ENCODE peak calls at places on chromosomes 3 and 15, in nine cellular contexts. Q, W, T, S, Y, I, N, E and V are unnamed samples.

GRCh38 chr15:96359371-96359771 is 28.9 kb downstream of the NR2F2 start:
- DNase-seq in E (no peak), Y (peak; percentile 10), Q (no peak), I (no peak), T (no peak), W (no peak), N (no peak), S (no peak), V (no peak)

GRCh38 chr3:195033531-195034091 is 237.3 kb downstream of the XXYLT1 start:
- DNase-seq in I (no peak), Q (no peak), T (peak; percentile 37), Y (peak; percentile 41), E (no peak), N (no peak), S (peak; percentile 77), W (no peak), V (no peak)

GRCh38 chr3:107604057-107604802 is 81.5 kb downstream of the BBX start:
- DNase-seq in I (no peak), S (no peak), E (no peak), T (no peak), Q (peak; percentile 71), N (peak; percentile 13), Y (no peak), W (no peak), V (no peak)

GRCh38 chr3:46135475-46135874 is 72.6 kb downstream of the CCR1 start:
- DNase-seq in W (no peak), N (no peak), Y (no peak), Q (no peak), I (no peak), T (no peak), E (peak; percentile 37), S (no peak), V (no peak)

GRCh38 chr3:166613365-166613764 is 766.7 kb downstream of the ZBBX start:
- DNase-seq in I (no peak), W (no peak), Q (no peak), T (no peak), E (no peak), Y (no peak), S (no peak), N (no peak), V (no peak)

GRCh38 chr15:60554494-60554893 is 75.6 kb upstream of the ICE2 start:
- DNase-seq in Q (no peak), N (no peak), E (no peak), W (no peak), T (no peak), Y (no peak), S (no peak), I (no peak), V (no peak)

GRCh38 chr15:31157644-31158069 is 56.1 kb upstream of the TRPM1 start:
- DNase-seq in I (no peak), Y (no peak), N (no peak), W (no peak), Q (peak; percentile 65), S (peak; percentile 40), T (no peak), E (no peak), V (no peak)

GRCh38 chr3:94811836-94812235 is 749.0 kb downstream of the NSUN3 start:
- DNase-seq in Q (no peak), E (no peak), Y (no peak), N (no peak), S (no peak), T (no peak), I (no peak), W (no peak), V (no peak)

GRCh38 chr15:36251450-36251849 is 328.0 kb upstream of the CDIN1 start:
- DNase-seq in Q (peak; percentile 30), S (no peak), T (no peak), N (no peak), E (no peak), I (no peak), Y (no peak), W (no peak), V (no peak)

GRCh38 chr15:73273181-73274002 is 95.4 kb downstream of the HCN4 start:
- DNase-seq in S (peak; percentile 49), Q (peak; percentile 72), I (no peak), W (peak; percentile 39), E (no peak), T (no peak), Y (peak; percentile 58), N (peak; percentile 51), V (peak; percentile 73)

GRCh38 chr3:50481992-50482391 is 21.4 kb downstream of the CACNA2D2 start:
- DNase-seq in I (peak; percentile 77), N (no peak), T (no peak), W (no peak), S (no peak), Y (no peak), E (peak; percentile 89), Q (no peak), V (peak; percentile 47)

GRCh38 chr3:168341192-168341816 is 245.6 kb upstream of the GOLIM4 start:
- DNase-seq in T (no peak), Y (no peak), S (no peak), W (no peak), N (no peak), E (no peak), I (no peak), Q (peak; percentile 91), V (peak; percentile 22)

GRCh38 chr3:150739877-150740645 is 22.9 kb downstream of the SIAH2 start:
- DNase-seq in S (no peak), Q (no peak), T (no peak), E (no peak), N (no peak), W (no peak), I (no peak), Y (no peak), V (no peak)

GRCh38 chr3:5058463-5058862 is 63.6 kb upstream of the ARL8B start:
- DNase-seq in W (no peak), N (no peak), Y (no peak), T (no peak), S (no peak), I (no peak), Q (peak; percentile 23), E (no peak), V (no peak)

GRCh38 chr3:58260733-58261132 is 23.1 kb downstream of the ABHD6 start:
- DNase-seq in I (no peak), W (no peak), T (no peak), Q (no peak), N (no peak), E (no peak), Y (no peak), S (no peak), V (no peak)

GRCh38 chr15:96340611-96341464 is 10.3 kb downstream of the NR2F2 start:
- DNase-seq in Y (peak; percentile 30), I (peak; percentile 56), N (no peak), W (peak; percentile 72), S (no peak), T (peak; percentile 73), E (no peak), Q (peak; percentile 83), V (peak; percentile 79)

GRCh38 chr3:106628407-106628806 is 748.8 kb upstream of the CCDC54 start:
- DNase-seq in Y (peak; percentile 82), I (no peak), W (no peak), S (no peak), T (no peak), Q (peak; percentile 61), E (no peak), N (no peak), V (peak; percentile 66)

GRCh38 chr15:89346516-89346915 is 11.9 kb upstream of the POLG start:
- DNase-seq in I (no peak), S (no peak), Q (no peak), T (no peak), Y (no peak), N (no peak), W (no peak), E (no peak), V (no peak)

GRCh38 chr3:126622694-126623093 is 32.2 kb downstream of the TXNRD3 start:
- DNase-seq in Q (no peak), I (no peak), S (no peak), E (no peak), N (no peak), W (no peak), T (no peak), Y (no peak), V (no peak)

GRCh38 chr3:86965180-86965579 is 25.8 kb downstream of the VGLL3 start:
- DNase-seq in Y (no peak), Q (no peak), N (no peak), T (no peak), I (no peak), W (no peak), S (no peak), E (no peak), V (no peak)

GRCh38 chr3:86968224-86968932 is 22.6 kb downstream of the VGLL3 start:
- DNase-seq in N (no peak), S (no peak), Q (no peak), W (no peak), Y (no peak), E (no peak), T (no peak), I (no peak), V (no peak)

GRCh38 chr3:86973440-86973839 is 17.5 kb downstream of the VGLL3 start:
- DNase-seq in N (no peak), W (no peak), S (no peak), T (no peak), I (no peak), E (no peak), Y (no peak), Q (peak; percentile 98), V (peak; percentile 93)

GRCh38 chr3:86967062-86967461 is 23.9 kb downstream of the VGLL3 start:
- DNase-seq in Q (no peak), T (no peak), E (no peak), Y (no peak), I (no peak), N (no peak), W (no peak), S (no peak), V (no peak)

GRCh38 chr3:86969500-86970189 is 21.3 kb downstream of the VGLL3 start:
- DNase-seq in W (no peak), Q (peak; percentile 76), S (no peak), Y (peak; percentile 38), N (no peak), I (no peak), T (no peak), E (no peak), V (peak; percentile 78)
- TF ChIP-seq CTCF in W (peak; percentile 15), Q (peak; percentile 56), S (peak; percentile 56), Y (peak; percentile 57), N (peak; percentile 51), I (peak; percentile 63), T (peak; percentile 31), E (peak; percentile 37), V (peak; percentile 77)

GRCh38 chr3:184864012-184864411 is 52.0 kb downstream of the VPS8 start:
- DNase-seq in S (no peak), Q (no peak), E (no peak), Y (no peak), I (no peak), W (no peak), N (no peak), T (no peak), V (no peak)
- H3K36me3 ChIP-seq in S (no peaks in the 10 kb centered on the region), Q (peaks cover 2% of the 10 kb centered on the region), E (peaks cover 78% of the 10 kb centered on the region), Y (peaks cover 3% of the 10 kb centered on the region), I (peaks cover 87% of the 10 kb centered on the region), W (no peaks in the 10 kb centered on the region), N (peaks cover 27% of the 10 kb centered on the region), T (peaks cover 83% of the 10 kb centered on the region), V (peaks cover 38% of the 10 kb centered on the region)

GRCh38 chr15:48811325-48811938 is 563 bp upstream of the CEP152 start:
- DNase-seq in Y (no peak), E (no peak), W (no peak), I (no peak), S (no peak), Q (no peak), T (no peak), N (no peak), V (peak; percentile 11)
- TF ChIP-seq CTCF in Y (no peak), E (no peak), W (no peak), I (no peak), S (no peak), Q (no peak), T (no peak), N (no peak), V (peak; percentile 8)

GRCh38 chr3:42127226-42127625 is 36.1 kb downstream of the TRAK1 start:
- DNase-seq in N (no peak), W (no peak), S (no peak), I (no peak), Y (no peak), T (no peak), Q (no peak), E (no peak), V (no peak)
- H3K36me3 ChIP-seq in N (no peaks in the 10 kb centered on the region), W (no peaks in the 10 kb centered on the region), S (no peaks in the 10 kb centered on the region), I (peaks cover 25% of the 10 kb centered on the region), Y (peaks cover 2% of the 10 kb centered on the region), T (peaks cover 16% of the 10 kb centered on the region), Q (no peaks in the 10 kb centered on the region), E (peaks cover 24% of the 10 kb centered on the region), V (peaks cover 11% of the 10 kb centered on the region)